ENCODE peak calls at places on chromosome 11, in four cellular contexts. T is caudate nucleus; I is brain microvascular endothelial cell; K is stimulated activated naive CD4-positive, alpha-beta T cell. B is an unnamed sample.
A peak's percentile ranks its signal among the peaks of the same experiment; 100 is the strongest.

GRCh38 chr11:4606231-4607015 is 1.6 kb downstream of the TRIM68 start:
- DNase-seq in T (no peak), I (no peak), K (no peak), B (no peak)

GRCh38 chr11:43579171-43579918 is 101.2 kb upstream of the HSD17B12 start:
- DNase-seq in T (peak; percentile 42), I (no peak), K (no peak), B (no peak)

GRCh38 chr11:70080763-70081162 is 2.6 kb downstream of the ANO1 start:
- DNase-seq in T (no peak), I (no peak), K (no peak), B (no peak)

GRCh38 chr11:125701858-125702621 is 21.4 kb upstream of the ACRV1 start:
- DNase-seq in T (no peak), I (no peak), K (no peak), B (no peak)

GRCh38 chr11:35355102-35355749 is 64.1 kb downstream of the SLC1A2 start:
- DNase-seq in T (no peak), I (no peak), K (no peak), B (no peak)

GRCh38 chr11:16791494-16791961 is 53.1 kb downstream of the C11orf58 start:
- DNase-seq in T (peak; percentile 14), I (peak; percentile 96), K (no peak), B (no peak)

GRCh38 chr11:28632338-28632737 is 524.1 kb downstream of the METTL15 start:
- DNase-seq in T (no peak), I (peak; percentile 39), K (no peak), B (no peak)

GRCh38 chr11:93389737-93390136 is 59.2 kb downstream of the DEUP1 start:
- DNase-seq in T (no peak), I (no peak), K (no peak), B (no peak)

GRCh38 chr11:58674609-58675008 is 52.1 kb downstream of the CNTF start:
- DNase-seq in T (no peak), I (no peak), K (no peak), B (no peak)

GRCh38 chr11:106495046-106495445 is 417.6 kb downstream of the AASDHPPT start:
- DNase-seq in T (no peak), I (no peak), K (no peak), B (no peak)

GRCh38 chr11:108824601-108825000 is 159.7 kb downstream of the DDX10 start:
- DNase-seq in T (no peak), I (no peak), K (no peak), B (no peak)

B was measured in naive thymus-derived CD8-positive, alpha-beta T cell.